ENCODE peak calls at places on chromosomes 16 and 17, in four cellular contexts. Q is cardiac muscle cell, B is prostate gland, Y is Caco-2. L is an unnamed sample.
A peak's percentile ranks its signal among the peaks of the same experiment; 100 is the strongest.

GRCh38 chr16:19417640-19418039 is at the start of gene TMC5:
- DNase-seq in Q (no peak), B (peak; percentile 50), Y (no peak), L (no peak)

GRCh38 chr17:76142044-76143041 is 1.3 kb upstream of the FOXJ1 start:
- DNase-seq in Q (no peak), B (no peak), Y (no peak), L (no peak)

GRCh38 chr17:53919356-53919755 is 96.6 kb downstream of the KIF2B start:
- DNase-seq in Q (no peak), B (no peak), Y (no peak), L (no peak)

GRCh38 chr16:21952040-21952792 is 945 bp upstream of the UQCRC2 start:
- DNase-seq in Q (peak; percentile 87), B (peak; percentile 38), Y (peak; percentile 68), L (no peak)

GRCh38 chr16:1220098-1220728 is 4.9 kb downstream of the TPSG1 start:
- DNase-seq in Q (no peak), B (no peak), Y (no peak), L (no peak)

GRCh38 chr16:88749358-88749757 is 35.7 kb downstream of the PIEZO1 start:
- DNase-seq in Q (no peak), B (no peak), Y (no peak), L (no peak)

GRCh38 chr16:68490829-68491575 is 42.7 kb upstream of the SMPD3 start:
- DNase-seq in Q (no peak), B (peak; percentile 79), Y (no peak), L (peak; percentile 39)

GRCh38 chr17:13410874-13411273 is 190.9 kb downstream of the HS3ST3A1 start:
- DNase-seq in Q (no peak), B (peak; percentile 19), Y (no peak), L (no peak)

GRCh38 chr16:89031715-89032659 is 55.0 kb upstream of the CBFA2T3 start:
- DNase-seq in Q (no peak), B (no peak), Y (no peak), L (peak; percentile 70)

GRCh38 chr17:6303664-6304063 is 131.3 kb downstream of the AIPL1 start:
- DNase-seq in Q (peak; percentile 81), B (no peak), Y (peak; percentile 41), L (no peak)

GRCh38 chr16:6482861-6483530 is 849.6 kb upstream of the RBFOX1 start:
- DNase-seq in Q (no peak), B (no peak), Y (no peak), L (peak; percentile 3)

GRCh38 chr17:66542967-66543525 is 240.6 kb downstream of the PRKCA start:
- DNase-seq in Q (no peak), B (no peak), Y (no peak), L (no peak)

GRCh38 chr17:36501351-36501750 is 14.9 kb downstream of the ZNHIT3 start:
- DNase-seq in Q (no peak), B (no peak), Y (no peak), L (no peak)

GRCh38 chr17:36501963-36502362 is 15.5 kb downstream of the ZNHIT3 start:
- DNase-seq in Q (no peak), B (no peak), Y (no peak), L (no peak)

GRCh38 chr17:36498560-36499300 is 12.2 kb downstream of the ZNHIT3 start:
- DNase-seq in Q (no peak), B (no peak), Y (no peak), L (no peak)

GRCh38 chr17:36498155-36498554 is 11.7 kb downstream of the ZNHIT3 start:
- DNase-seq in Q (no peak), B (no peak), Y (no peak), L (no peak)

DNA sequence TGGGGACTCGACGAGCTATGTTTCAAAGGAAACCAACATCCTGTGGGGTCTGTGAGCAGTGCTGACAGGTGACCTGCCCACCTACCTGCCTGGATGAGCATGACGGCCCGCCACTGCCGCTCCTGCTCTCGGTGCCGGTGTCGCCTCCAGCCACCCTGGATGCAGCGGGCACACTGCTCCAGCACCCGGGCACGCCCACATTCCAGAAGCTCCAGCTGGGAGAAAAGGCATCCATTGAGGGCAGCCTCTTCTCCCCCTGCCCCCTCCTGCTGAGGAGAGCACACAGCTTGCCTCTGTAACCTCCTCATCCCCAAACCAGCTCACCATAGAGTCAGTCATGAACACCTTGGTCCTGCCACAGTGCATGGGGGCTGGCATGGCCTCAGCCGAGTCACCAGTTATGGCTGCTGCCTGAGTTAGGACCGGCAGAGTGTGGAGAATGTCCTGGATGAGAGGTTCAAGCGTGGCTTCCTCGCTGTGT is 14.3 kb downstream of the ZNHIT3 start:
- DNase-seq in Q (no peak), B (no peak), Y (no peak), L (no peak)
- H3K36me3 ChIP-seq in Q (peaks cover 21% of the 10 kb centered on the region), B (peaks cover 4% of the 10 kb centered on the region), Y (peaks cover 8% of the 10 kb centered on the region), L (peaks cover 49% of the 10 kb centered on the region)

DNA sequence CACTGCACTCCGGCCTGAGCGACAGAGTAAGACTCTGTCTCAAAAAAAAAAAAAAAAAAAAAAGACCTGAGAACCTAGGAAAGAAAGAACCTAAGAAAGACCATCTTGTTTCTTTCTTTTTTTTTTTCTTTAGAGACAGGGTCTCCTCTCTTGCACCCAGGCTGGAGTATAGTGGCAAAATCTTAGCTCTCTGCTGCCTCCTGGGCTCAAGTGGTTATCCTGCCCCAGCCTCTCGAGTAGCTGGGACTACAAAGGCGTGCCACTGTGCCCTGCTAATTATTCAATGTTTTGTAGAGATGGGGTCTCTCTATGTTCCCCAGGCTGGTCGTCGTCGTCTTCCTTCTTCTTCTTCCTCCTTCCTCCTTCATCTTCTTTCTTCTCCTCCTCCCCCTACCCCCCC is 7.8 kb upstream of the BIRC5 start:
- DNase-seq in Q (no peak), B (no peak), Y (no peak), L (no peak)
- TF ChIP-seq CTCF in Q (peak; percentile 2), B (no peak), Y (no peak), L (peak; percentile 9)

DNA sequence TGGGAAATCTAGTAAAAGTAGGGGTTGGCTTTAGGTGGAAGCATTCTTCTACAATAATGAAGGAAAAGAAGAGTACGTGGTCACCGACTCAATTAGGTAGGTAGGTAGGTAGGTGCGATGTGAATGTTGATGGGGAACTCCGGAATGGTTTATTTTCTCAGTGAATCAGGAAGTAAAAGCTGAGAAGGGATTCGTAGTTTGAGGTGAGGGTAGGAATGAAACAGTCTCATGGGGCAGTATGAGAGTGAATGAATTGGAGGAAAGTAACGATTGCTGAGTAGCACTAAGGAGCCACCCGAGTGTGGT is 13.9 kb downstream of the PER1 start:
- DNase-seq in Q (no peak), B (no peak), Y (no peak), L (no peak)
- H3K4me3 ChIP-seq in Q (peak overlapping the region; percentile 40), B (peak overlapping the region; percentile 8), Y (peak overlapping the region; percentile 38), L (peak overlapping the region; percentile 57)

GRCh38 chr16:11111891-11112634 is 143.9 kb downstream of the SOCS1 start:
- DNase-seq in Q (no peak), B (no peak), Y (no peak), L (no peak)
- H3K36me3 ChIP-seq in Q (no peaks in the 10 kb centered on the region), B (no peaks in the 10 kb centered on the region), Y (no peaks in the 10 kb centered on the region), L (no peaks in the 10 kb centered on the region)

DNA sequence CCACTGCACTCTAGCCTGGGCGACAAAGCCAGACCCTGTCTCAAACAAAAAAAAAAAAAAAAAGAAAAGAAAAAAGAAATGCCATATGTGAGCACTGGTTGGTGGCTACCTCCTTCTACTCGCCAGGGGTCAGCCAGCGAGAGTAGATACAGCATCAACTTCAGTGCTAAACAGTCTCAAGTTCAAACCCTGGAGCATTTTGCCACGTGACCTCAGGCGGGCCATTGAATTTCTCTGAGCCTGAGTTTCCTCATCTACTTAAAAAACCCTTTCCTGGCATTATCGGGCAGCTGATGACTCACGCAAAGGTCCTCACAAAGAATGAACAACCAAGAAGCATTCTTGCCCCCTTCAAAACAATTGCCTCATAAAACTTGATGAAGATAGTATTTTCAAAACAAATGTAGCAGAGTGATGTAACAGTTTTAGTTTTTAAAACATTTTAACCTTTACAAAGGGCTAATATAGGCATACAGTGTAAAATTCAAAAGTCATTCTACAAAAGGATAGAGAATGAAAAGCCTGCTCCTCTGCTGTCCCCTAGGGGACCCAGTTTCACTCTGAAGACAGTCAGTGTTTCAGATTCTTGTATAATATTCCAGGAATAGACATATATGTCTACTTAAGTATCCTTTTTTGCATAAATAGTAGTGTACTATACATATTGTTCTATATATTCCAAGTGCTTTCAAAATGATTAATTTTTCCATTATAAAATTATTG is 28.4 kb downstream of the DNAH2 start:
- DNase-seq in Q (no peak), B (no peak), Y (no peak), L (no peak)
- TF ChIP-seq CTCF in Q (peak; percentile 12), B (no peak), Y (no peak), L (no peak)